ENCODE peak calls at places on chromosomes 1 and 21, in five cellular contexts. L is H1, I is WTC11, C is K562, F is A549. T is an unnamed sample.

GRCh38 chr1:6275826-6276764 is 15.2 kb upstream of the GPR153 start:
- DNase-seq in F (no peak), C (peak; percentile 61), L (no peak), I (no peak), T (no peak)

GRCh38 chr1:27559466-27560030 is 44.4 kb downstream of the AHDC1 start:
- DNase-seq in I (no peak), C (no peak), F (no peak), L (no peak), T (no peak)

GRCh38 chr1:55131218-55131617 is 83.9 kb downstream of the USP24 start:
- DNase-seq in I (no peak), C (no peak), L (no peak), F (no peak), T (no peak)

GRCh38 chr1:11648039-11648438 is 6.2 kb downstream of the FBXO2 start:
- DNase-seq in F (no peak), C (no peak), I (no peak), L (no peak), T (no peak)

GRCh38 chr1:184940226-184940625 is 34.1 kb downstream of the NIBAN1 start:
- DNase-seq in C (no peak), F (no peak), L (no peak), I (no peak), T (no peak)

GRCh38 chr1:27005648-27006496 is 6.8 kb downstream of the TENT5B start:
- DNase-seq in I (peak; percentile 51), F (peak; percentile 53), C (no peak), L (peak; percentile 62), T (no peak)

GRCh38 chr1:170049191-170049800 is 25.2 kb downstream of the KIFAP3 start:
- DNase-seq in F (no peak), I (no peak), L (no peak), C (no peak), T (no peak)

GRCh38 chr1:33532936-33533335 is 60.5 kb downstream of the ZSCAN20 start:
- DNase-seq in F (no peak), C (no peak), L (no peak), I (no peak), T (no peak)

GRCh38 chr1:228754646-228755268 is 19.5 kb downstream of the RHOU start:
- DNase-seq in I (no peak), F (no peak), L (no peak), C (no peak), T (no peak)

GRCh38 chr1:167551359-167551758 is 2.2 kb downstream of the CREG1 start:
- DNase-seq in C (peak; percentile 51), F (no peak), I (no peak), L (no peak), T (no peak)

GRCh38 chr1:71045463-71046028 is 2.1 kb downstream of the PTGER3 start:
- DNase-seq in I (no peak), C (peak; percentile 41), L (no peak), F (no peak), T (no peak)

GRCh38 chr1:240539700-240540414 is 72.1 kb downstream of the GREM2 start:
- DNase-seq in F (no peak), C (no peak), L (no peak), I (no peak), T (no peak)

GRCh38 chr1:154867841-154868610 is 2.1 kb downstream of the KCNN3 start:
- DNase-seq in L (no peak), F (no peak), I (no peak), C (no peak), T (no peak)

GRCh38 chr1:22556391-22557104 is 6.7 kb upstream of the EPHA8 start:
- DNase-seq in F (no peak), I (peak; percentile 78), L (peak; percentile 72), C (no peak), T (no peak)

GRCh38 chr21:39612233-39613028 is at the start of gene B3GALT5:
- DNase-seq in F (no peak), I (peak; percentile 88), L (peak; percentile 80), C (no peak), T (no peak)

GRCh38 chr1:171817511-171818265 is 23.6 kb upstream of the DNM3 start:
- DNase-seq in F (peak; percentile 82), C (peak; percentile 31), I (no peak), L (no peak), T (peak; percentile 53)

GRCh38 chr1:66302810-66303209 is 231.1 kb upstream of the SGIP1 start:
- DNase-seq in C (no peak), I (no peak), F (peak; percentile 24), L (no peak), T (no peak)

GRCh38 chr1:171801395-171801990 is 20.0 kb downstream of the METTL13 start:
- DNase-seq in L (no peak), I (peak; percentile 35), C (peak; percentile 61), F (peak; percentile 50), T (peak; percentile 51)

GRCh38 chr1:114076308-114076707 is 77.4 kb downstream of the SYT6 start:
- DNase-seq in I (no peak), L (no peak), C (no peak), F (no peak), T (no peak)

GRCh38 chr1:48853006-48853405 is 76.3 kb upstream of the BEND5 start:
- DNase-seq in F (peak; percentile 56), C (no peak), I (no peak), L (no peak), T (no peak)

GRCh38 chr1:172268237-172268636 is 152.2 kb upstream of the C1orf105 start:
- DNase-seq in C (no peak), L (no peak), F (no peak), I (no peak), T (no peak)

GRCh38 chr1:157512036-157512969 is 40.0 kb downstream of the FCRL5 start:
- DNase-seq in L (no peak), C (no peak), F (no peak), I (no peak), T (no peak)

GRCh38 chr1:93779540-93780121 is 98.0 kb upstream of the BCAR3 start:
- DNase-seq in L (no peak), F (peak; percentile 92), I (no peak), C (no peak), T (peak; percentile 84)

GRCh38 chr1:237205400-237206064 is 163.5 kb downstream of the RYR2 start:
- DNase-seq in F (peak; percentile 11), L (no peak), C (no peak), I (no peak), T (no peak)

GRCh38 chr1:61782771-61783170 is 40.5 kb downstream of the PATJ start:
- DNase-seq in I (no peak), F (no peak), C (peak; percentile 11), L (no peak), T (no peak)

GRCh38 chr1:43625063-43625780 is 24.7 kb upstream of the KDM4A start:
- DNase-seq in I (no peak), L (no peak), F (no peak), C (no peak), T (no peak)

GRCh38 chr1:198754670-198755069 is 115.8 kb downstream of the PTPRC start:
- DNase-seq in C (no peak), L (no peak), F (no peak), I (no peak), T (no peak)

GRCh38 chr21:43794311-43794710 is 4.9 kb downstream of the RRP1 start:
- DNase-seq in L (no peak), C (no peak), I (no peak), F (no peak), T (no peak)

GRCh38 chr1:87449348-87449963 is 120.8 kb downstream of the LMO4 start:
- DNase-seq in F (no peak), L (no peak), C (no peak), I (no peak), T (no peak)
- TF ChIP-seq JUN in F (no peak), L (no peak), C (no peak), I (no peak), T (no peak)

DNA sequence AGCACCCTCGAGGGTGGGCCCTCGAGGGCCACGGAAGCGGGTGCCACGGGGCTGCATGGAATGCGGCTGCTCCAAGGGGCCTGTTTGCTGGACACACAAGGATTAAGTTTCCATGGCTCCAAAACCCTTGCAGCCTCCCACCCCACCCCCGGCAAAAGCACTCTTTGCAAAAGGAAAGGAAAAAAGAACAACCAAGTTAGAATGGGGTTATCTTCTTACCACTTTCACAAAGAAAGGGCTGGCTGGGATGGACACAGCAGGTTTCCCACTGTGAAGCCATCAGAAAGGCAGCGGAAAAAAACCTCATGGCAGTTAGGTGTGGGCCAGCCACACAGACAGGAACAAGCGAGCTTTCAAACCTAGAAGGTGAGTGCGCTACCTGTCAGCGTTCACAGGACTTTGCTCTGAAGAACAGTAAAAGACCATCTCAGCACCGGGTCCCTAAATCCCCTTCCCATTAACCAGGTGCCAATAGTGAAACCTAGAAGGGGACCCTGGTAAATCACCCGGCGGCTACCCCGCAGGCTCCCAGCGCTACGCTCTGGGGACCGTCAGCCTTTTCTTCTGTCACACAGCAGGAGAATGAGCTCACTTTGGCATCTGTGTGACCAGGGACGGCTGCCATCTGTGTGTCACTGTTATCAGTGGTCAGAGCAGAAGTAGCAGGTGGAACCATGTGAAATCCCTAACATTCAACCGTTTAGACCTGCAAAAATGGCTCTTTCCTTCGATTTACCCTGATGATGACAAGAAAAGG is 93.0 kb downstream of the SIM2 start:
- DNase-seq in F (no peak), L (no peak), I (no peak), C (no peak), T (no peak)
- TF ChIP-seq MAX in F (no peak), L (no peak), I (no peak), C (no peak), T (no peak)

GRCh38 chr1:205317311-205317917 is 4.1 kb downstream of the NUAK2 start:
- DNase-seq in I (no peak), C (no peak), F (peak; percentile 82), L (no peak), T (peak; percentile 59)
- TF ChIP-seq JUN in I (no peak), C (no peak), F (peak; percentile 61), L (no peak), T (no peak)

DNA sequence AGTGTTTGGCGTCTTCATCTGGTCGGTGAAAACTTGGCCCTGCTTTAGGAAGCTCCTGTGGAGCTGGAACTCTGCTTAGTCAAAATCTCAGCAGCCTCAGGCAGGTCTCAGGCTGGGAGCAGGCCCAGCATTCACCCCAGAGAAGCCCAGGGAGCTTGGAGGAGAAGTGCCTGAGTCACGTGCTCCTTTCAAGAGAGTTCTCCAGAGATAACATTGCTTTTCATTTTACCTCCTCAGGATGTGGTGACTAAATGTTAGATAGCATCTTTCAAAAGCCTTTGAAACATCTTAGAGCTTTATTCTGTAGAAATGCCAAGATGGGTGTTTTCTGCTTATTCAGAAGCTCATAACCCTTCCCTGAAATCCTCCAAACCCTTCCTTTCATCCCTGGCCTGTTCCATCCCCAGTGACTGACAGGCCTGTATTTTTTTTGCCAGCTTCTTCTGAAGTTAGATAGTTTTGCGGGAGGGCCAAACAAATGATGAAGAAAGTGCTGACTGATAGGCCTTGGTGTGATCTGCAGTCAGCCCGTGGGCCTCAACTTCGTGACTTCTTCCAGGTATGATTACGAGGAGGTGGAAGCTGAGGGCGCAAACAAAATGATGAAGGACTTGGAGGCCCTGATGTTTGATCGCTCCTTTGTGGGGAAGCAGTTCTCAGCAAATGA is 58.0 kb downstream of the PGM1 start:
- DNase-seq in F (no peak), L (no peak), C (no peak), I (no peak), T (peak; percentile 21)
- TF ChIP-seq MAX in F (no peak), L (no peak), C (no peak), I (no peak), T (no peak)